ENCODE peak calls at places on chromosomes 1 and 21, in four cellular contexts. R is C1 segment of cervical spinal cord, T is PC-3, X is COR-L47. G is an unnamed sample.

GRCh38 chr1:26690576-26691031 is 5.2 kb upstream of the ARID1A start:
- DNase-seq in R (no peak), T (no peak), X (no peak), G (no peak)

GRCh38 chr1:62327360-62328051 is 8.3 kb upstream of the KANK4 start:
- DNase-seq in R (no peak), T (no peak), X (no peak), G (no peak)

GRCh38 chr21:42533963-42534355 is 20.3 kb downstream of the SLC37A1 start:
- DNase-seq in R (no peak), T (no peak), X (no peak), G (no peak)

GRCh38 chr1:41520951-41521742 is 36.7 kb upstream of the EDN2 start:
- DNase-seq in R (no peak), T (no peak), X (no peak), G (no peak)

GRCh38 chr1:103156966-103157365 is 48.6 kb upstream of the COL11A1 start:
- DNase-seq in R (no peak), T (no peak), X (no peak), G (no peak)

GRCh38 chr1:5744911-5745431 is 247.3 kb downstream of the NPHP4 start:
- DNase-seq in R (no peak), T (no peak), X (peak; percentile 89), G (no peak)

GRCh38 chr1:115411388-115412063 is 73.5 kb upstream of the NGF start:
- DNase-seq in R (no peak), T (peak; percentile 70), X (no peak), G (no peak)

GRCh38 chr1:6831368-6831767 is 46.1 kb downstream of the CAMTA1 start:
- DNase-seq in R (no peak), T (no peak), X (no peak), G (peak; percentile 17)

GRCh38 chr1:238254935-238255334 is 364.2 kb upstream of the ZP4 start:
- DNase-seq in R (no peak), T (no peak), X (no peak), G (no peak)

GRCh38 chr21:24514081-24514733 is 1093.1 kb downstream of the MRPL39 start:
- DNase-seq in R (no peak), T (peak; percentile 57), X (peak; percentile 59), G (no peak)

GRCh38 chr1:175318633-175319032 is 126.1 kb upstream of the KIAA0040 start:
- DNase-seq in R (no peak), T (no peak), X (no peak), G (no peak)

GRCh38 chr21:26836546-26836945 is 8.7 kb downstream of the ADAMTS1 start:
- DNase-seq in R (no peak), T (no peak), X (no peak), G (no peak)

GRCh38 chr21:26032263-26032662 is 138.3 kb downstream of the APP start:
- DNase-seq in R (no peak), T (peak; percentile 52), X (no peak), G (no peak)

GRCh38 chr1:112672009-112672408 is 2.5 kb upstream of the MOV10 start:
- DNase-seq in R (no peak), T (no peak), X (no peak), G (no peak)

GRCh38 chr21:36077758-36078157 is 7.9 kb downstream of the CBR1 start:
- DNase-seq in R (no peak), T (no peak), X (no peak), G (no peak)

GRCh38 chr1:226632922-226633351 is 84.4 kb downstream of the STUM start:
- DNase-seq in R (no peak), T (no peak), X (no peak), G (no peak)

GRCh38 chr1:146012703-146013565 is 8.6 kb downstream of the HJV start:
- DNase-seq in R (no peak), T (peak; percentile 96), X (peak; percentile 64), G (peak; percentile 70)

GRCh38 chr21:41597811-41598231 is 89.9 kb upstream of the TMPRSS2 start:
- DNase-seq in R (no peak), T (no peak), X (no peak), G (no peak)